ENCODE peak calls at places on chromosomes 1 and 21, in seven cellular contexts. Y, N, Z, E, V, S and O are unnamed samples. For H3K9me3, the result is how much of the 10 kb centered on the place peaks cover.

GRCh38 chr1:7186382-7187120 is 401.3 kb downstream of the CAMTA1 start:
- DNase-seq in Y (no peak), N (no peak), Z (no peak), E (no peak), V (no peak), S (no peak), O (no peak)

GRCh38 chr1:9721606-9722377 is 70.3 kb downstream of the PIK3CD start:
- DNase-seq in Y (peak), N (peak), Z (no peak), E (peak), V (peak), S (peak), O (peak)

GRCh38 chr1:154998818-154999650 is 3.6 kb upstream of the ZBTB7B start:
- DNase-seq in Y (peak), N (peak), Z (peak), E (peak), V (peak), S (peak), O (peak)

GRCh38 chr1:63524166-63524565 is 841 bp downstream of the EFCAB7 start:
- DNase-seq in Y (no peak), N (no peak), Z (no peak), E (no peak), V (no peak), S (no peak), O (no peak)

GRCh38 chr1:110875216-110875731 is 2.3 kb downstream of the CD53 start:
- DNase-seq in Y (peak), N (no peak), Z (no peak), E (no peak), V (no peak), S (peak), O (no peak)

GRCh38 chr1:222910699-222911098 is 95.9 kb downstream of the DISP1 start:
- DNase-seq in Y (no peak), N (no peak), Z (no peak), E (no peak), V (no peak), S (no peak), O (no peak)

GRCh38 chr1:52842643-52843310 is at the start of gene ZYG11A:
- DNase-seq in Y (peak), N (peak), Z (peak), E (peak), V (peak), S (peak), O (peak)

GRCh38 chr1:230807551-230808267 is 60.5 kb downstream of the CAPN9 start:
- DNase-seq in Y (no peak), N (no peak), Z (no peak), E (no peak), V (no peak), S (no peak), O (no peak)

GRCh38 chr1:206127336-206127735 is 10.1 kb upstream of the AVPR1B start:
- DNase-seq in Y (no peak), N (no peak), Z (no peak), E (no peak), V (no peak), S (no peak), O (no peak)

GRCh38 chr1:93977546-93977945 is 68.3 kb upstream of the GCLM start:
- DNase-seq in Y (no peak), N (no peak), Z (no peak), E (no peak), V (no peak), S (no peak), O (no peak)

GRCh38 chr1:23964790-23965740 is 5.4 kb downstream of the PNRC2 start:
- DNase-seq in Y (no peak), N (no peak), Z (no peak), E (no peak), V (no peak), S (no peak), O (no peak)

GRCh38 chr1:156444407-156445001 is 56.1 kb downstream of the MEF2D start:
- DNase-seq in Y (peak), N (peak), Z (no peak), E (no peak), V (peak), S (peak), O (no peak)

GRCh38 chr1:205344010-205344808 is 12.5 kb downstream of the KLHDC8A start:
- DNase-seq in Y (peak), N (no peak), Z (no peak), E (peak), V (peak), S (peak), O (peak)

GRCh38 chr1:228238461-228238860 is 30.6 kb downstream of the OBSCN start:
- DNase-seq in Y (no peak), N (no peak), Z (no peak), E (no peak), V (no peak), S (no peak), O (no peak)

GRCh38 chr1:228241259-228241658 is 33.4 kb downstream of the OBSCN start:
- DNase-seq in Y (no peak), N (no peak), Z (no peak), E (no peak), V (no peak), S (no peak), O (no peak)

GRCh38 chr1:228243093-228243492 is 35.2 kb downstream of the OBSCN start:
- DNase-seq in Y (no peak), N (no peak), Z (no peak), E (no peak), V (no peak), S (no peak), O (no peak)

GRCh38 chr1:228242313-228242864 is 34.5 kb downstream of the OBSCN start:
- DNase-seq in Y (no peak), N (no peak), Z (no peak), E (no peak), V (no peak), S (no peak), O (no peak)

GRCh38 chr1:228240411-228241240 is 32.8 kb downstream of the OBSCN start:
- DNase-seq in Y (no peak), N (no peak), Z (no peak), E (no peak), V (no peak), S (no peak), O (no peak)
- H3K9me3 ChIP-seq in Y (under half), N (under half), Z (under half), E (under half), V (under half), S (under half), O (under half)

DNA sequence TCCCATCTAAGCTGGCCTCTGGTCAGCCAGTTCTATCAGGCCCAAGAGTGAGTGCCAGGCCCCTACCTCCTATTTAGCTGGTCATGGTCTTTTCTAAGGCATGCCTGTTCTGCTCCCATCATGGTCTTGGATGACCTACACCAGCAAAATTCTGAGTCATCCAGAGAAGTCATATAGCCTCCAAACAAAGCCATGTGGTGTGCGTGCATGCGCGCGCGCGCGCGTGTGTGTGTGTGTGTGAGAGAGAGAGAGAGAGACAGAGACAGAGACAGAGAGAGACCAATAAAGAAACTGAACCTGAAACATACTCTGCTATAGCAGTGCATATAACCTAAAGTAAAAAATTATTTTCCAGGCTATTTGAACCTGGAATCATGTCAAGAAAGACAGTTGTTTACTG is 254.5 kb downstream of the BRINP2 start:
- DNase-seq in Y (no peak), N (no peak), Z (no peak), E (no peak), V (no peak), S (no peak), O (no peak)
- H3K9me3 ChIP-seq in Y (under half), N (under half), Z (under half), E (under half), V (under half), S (under half), O (under half)

DNA sequence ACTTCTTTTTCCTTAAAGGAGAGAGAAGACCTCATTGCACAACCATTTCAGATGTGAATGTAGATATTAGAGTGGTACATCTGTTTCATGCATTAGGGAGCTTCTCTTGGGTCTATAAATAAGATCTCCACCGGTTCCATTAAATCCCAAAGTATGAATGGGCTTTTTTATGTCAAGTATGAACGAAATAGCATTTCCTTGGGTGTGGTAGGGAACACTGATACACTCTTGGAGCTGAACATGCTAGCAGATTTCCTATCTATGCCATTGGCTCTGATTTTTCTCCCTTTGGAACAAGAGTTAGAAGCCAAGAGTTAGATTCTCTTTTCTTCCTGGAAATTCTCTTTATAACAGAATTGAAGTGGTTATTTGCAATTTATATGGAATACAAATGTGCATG is 245.6 kb upstream of the ADAMTS5 start:
- DNase-seq in Y (no peak), N (no peak), Z (no peak), E (no peak), V (no peak), S (no peak), O (no peak)
- H3K9me3 ChIP-seq in Y (under half), N (under half), Z (under half), E (under half), V (under half), S (under half), O (under half)

GRCh38 chr21:29293495-29293894 is 5.2 kb upstream of the BACH1 start:
- DNase-seq in Y (no peak), N (no peak), Z (no peak), E (no peak), V (no peak), S (no peak), O (no peak)
- H3K9me3 ChIP-seq in Y (under half), N (under half), Z (under half), E (under half), V (under half), S (under half), O (under half)

GRCh38 chr1:2948751-2949680 is 72.3 kb upstream of the ACTRT2 start:
- DNase-seq in Y (peak), N (no peak), Z (peak), E (no peak), V (no peak), S (no peak), O (peak)
- H3K9me3 ChIP-seq in Y (under half), N (under half), Z (under half), E (under half), V (under half), S (under half), O (under half)

GRCh38 chr21:44658913-44659595 is 1.3 kb downstream of the KRTAP12-3 start:
- DNase-seq in Y (no peak), N (no peak), Z (no peak), E (no peak), V (no peak), S (peak), O (no peak)

GRCh38 chr21:44654576-44654950 is at the start of gene KRTAP12-4:
- DNase-seq in Y (no peak), N (no peak), Z (no peak), E (no peak), V (no peak), S (no peak), O (no peak)

GRCh38 chr21:44658511-44658910 is 779 bp downstream of the KRTAP12-3 start:
- DNase-seq in Y (no peak), N (no peak), Z (no peak), E (no peak), V (no peak), S (no peak), O (no peak)

GRCh38 chr21:44657635-44658183 is at the start of gene KRTAP12-3:
- DNase-seq in Y (no peak), N (no peak), Z (no peak), E (no peak), V (no peak), S (peak), O (peak)

DNA sequence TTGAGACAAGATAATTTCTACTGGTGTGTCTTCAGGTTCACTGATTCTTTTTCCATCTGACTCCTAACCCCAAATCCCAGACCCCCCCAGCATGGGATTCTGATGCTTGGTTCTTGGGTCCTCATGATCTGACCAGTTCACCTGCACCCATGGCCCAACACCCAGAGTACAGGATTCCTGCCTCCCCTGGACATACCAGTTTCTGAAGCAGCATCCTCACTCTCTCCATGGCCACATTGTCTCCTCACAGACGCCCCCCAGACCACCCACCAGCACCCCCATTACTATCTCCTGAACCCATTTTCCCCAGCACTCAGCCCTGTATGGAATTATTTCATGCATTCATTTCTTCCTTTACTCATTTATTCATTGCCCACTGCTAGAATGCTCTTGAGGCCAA is 864 bp upstream of the KRTAP12-3 start:
- DNase-seq in Y (no peak), N (no peak), Z (no peak), E (no peak), V (no peak), S (no peak), O (no peak)
- H3K9me3 ChIP-seq in Y (under half), N (under half), Z (under half), E (under half), V (under half), S (under half), O (under half)